ENCODE peak calls at places on chromosome 13, in eight cellular contexts. A is lower leg skin, Q is RWPE2, Z is kidney epithelial cell, I is fibroblast of the aortic adventitia, U is foreskin fibroblast, J is body of pancreas, W is IMR-90. D is an unnamed sample.

GRCh38 chr13:104204177-104204576 is 1138.0 kb upstream of the SLC10A2 start:
- DNase-seq in A (no peak), Q (no peak), Z (no peak), I (no peak), U (no peak), J (no peak), W (no peak), D (no peak)

GRCh38 chr13:54356209-54356608 is 1327.6 kb downstream of the OLFM4 start:
- DNase-seq in A (no peak), Q (no peak), Z (no peak), I (no peak), U (no peak), J (no peak), W (no peak), D (no peak)

GRCh38 chr13:98327326-98328314 is 150.6 kb upstream of the RNF113B start:
- DNase-seq in A (no peak), Q (no peak), Z (peak), I (peak), U (peak), J (no peak), W (peak), D (no peak)

GRCh38 chr13:42272776-42273175 is 824 bp downstream of the AKAP11 start:
- DNase-seq in A (no peak), Q (no peak), Z (no peak), I (peak), U (no peak), J (no peak), W (no peak), D (no peak)

GRCh38 chr13:43307921-43308433 is 284.6 kb downstream of the DNAJC15 start:
- DNase-seq in A (peak), Q (peak), Z (peak), I (peak), U (peak), J (peak), W (peak), D (no peak)

GRCh38 chr13:99983401-99984133 is 2.0 kb downstream of the ZIC2 start:
- DNase-seq in A (no peak), Q (no peak), Z (no peak), I (no peak), U (no peak), J (no peak), W (no peak), D (no peak)

GRCh38 chr13:93320942-93321341 is 94.3 kb downstream of the GPC6 start:
- DNase-seq in A (no peak), Q (no peak), Z (no peak), I (peak), U (peak), J (no peak), W (peak), D (no peak)

GRCh38 chr13:108155185-108156106 is 59.9 kb downstream of the LIG4 start:
- DNase-seq in A (no peak), Q (no peak), Z (no peak), I (peak), U (peak), J (peak), W (peak), D (no peak)

GRCh38 chr13:48892311-48892710 is 83.4 kb upstream of the FNDC3A start:
- DNase-seq in A (no peak), Q (no peak), Z (peak), I (peak), U (peak), J (no peak), W (peak), D (no peak)

GRCh38 chr13:75993823-75994222 is 357.7 kb downstream of the LMO7 start:
- DNase-seq in A (no peak), Q (no peak), Z (no peak), I (no peak), U (peak), J (no peak), W (peak), D (no peak)

GRCh38 chr13:68099616-68100015 is 869.5 kb upstream of the PCDH9 start:
- DNase-seq in A (no peak), Q (no peak), Z (peak), I (peak), U (no peak), J (no peak), W (peak), D (no peak)

GRCh38 chr13:44141213-44141724 is 232.4 kb upstream of the SERP2 start:
- DNase-seq in A (no peak), Q (no peak), Z (no peak), I (peak), U (no peak), J (no peak), W (no peak), D (no peak)

GRCh38 chr13:44471686-44472085 is 98.1 kb downstream of the SERP2 start:
- DNase-seq in A (no peak), Q (no peak), Z (no peak), I (peak), U (peak), J (no peak), W (peak), D (no peak)

GRCh38 chr13:49314344-49314882 is 66.7 kb downstream of the CDADC1 start:
- DNase-seq in A (no peak), Q (no peak), Z (no peak), I (no peak), U (no peak), J (no peak), W (peak), D (no peak)

GRCh38 chr13:98454389-98454881 is 122.5 kb downstream of the STK24 start:
- DNase-seq in A (no peak), Q (no peak), Z (no peak), I (peak), U (peak), J (no peak), W (peak), D (peak)

GRCh38 chr13:49670828-49671227 is 20.5 kb downstream of the EBPL start:
- DNase-seq in A (no peak), Q (no peak), Z (no peak), I (no peak), U (no peak), J (no peak), W (no peak), D (no peak)

GRCh38 chr13:51803018-51803417 is 945 bp downstream of the DHRS12 start:
- DNase-seq in A (no peak), Q (no peak), Z (no peak), I (no peak), U (no peak), J (no peak), W (no peak), D (no peak)

GRCh38 chr13:76646946-76647345 is 239.3 kb downstream of the KCTD12 start:
- DNase-seq in A (no peak), Q (no peak), Z (no peak), I (no peak), U (peak), J (no peak), W (peak), D (no peak)

GRCh38 chr13:40187324-40187795 is 479.1 kb downstream of the FOXO1 start:
- DNase-seq in A (no peak), Q (no peak), Z (no peak), I (no peak), U (no peak), J (no peak), W (no peak), D (no peak)

GRCh38 chr13:39599842-39600241 is 3.2 kb downstream of the LHFPL6 start:
- DNase-seq in A (no peak), Q (no peak), Z (no peak), I (peak), U (peak), J (no peak), W (peak), D (no peak)

GRCh38 chr13:98014766-98015165 is 61.3 kb downstream of the IPO5 start:
- DNase-seq in A (no peak), Q (no peak), Z (no peak), I (peak), U (peak), J (no peak), W (peak), D (no peak)

GRCh38 chr13:98368019-98368418 is 190.9 kb upstream of the RNF113B start:
- DNase-seq in A (no peak), Q (no peak), Z (peak), I (no peak), U (no peak), J (no peak), W (peak), D (no peak)

GRCh38 chr13:31807090-31807541 is 67.8 kb downstream of the RXFP2 start:
- DNase-seq in A (no peak), Q (no peak), Z (no peak), I (no peak), U (no peak), J (no peak), W (no peak), D (no peak)

GRCh38 chr13:48264052-48264451 is 31.0 kb downstream of the ITM2B start:
- DNase-seq in A (no peak), Q (no peak), Z (no peak), I (no peak), U (no peak), J (no peak), W (no peak), D (no peak)

GRCh38 chr13:105773241-105773640 is 762.2 kb downstream of the EFNB2 start:
- DNase-seq in A (no peak), Q (no peak), Z (no peak), I (no peak), U (no peak), J (no peak), W (no peak), D (no peak)

GRCh38 chr13:36858285-36858684 is 39.3 kb downstream of the RFXAP start:
- DNase-seq in A (no peak), Q (no peak), Z (no peak), I (peak), U (peak), J (no peak), W (peak), D (no peak)

GRCh38 chr13:100508996-100509395 is 79.6 kb downstream of the GGACT start:
- DNase-seq in A (no peak), Q (no peak), Z (no peak), I (no peak), U (no peak), J (no peak), W (no peak), D (no peak)

GRCh38 chr13:84686458-84686857 is 804.2 kb upstream of the SLITRK1 start:
- DNase-seq in A (no peak), Q (no peak), Z (no peak), I (no peak), U (no peak), J (no peak), W (no peak), D (no peak)

GRCh38 chr13:70347947-70348620 is 239.8 kb upstream of the KLHL1 start:
- DNase-seq in A (no peak), Q (no peak), Z (no peak), I (no peak), U (no peak), J (no peak), W (no peak), D (no peak)

GRCh38 chr13:83881031-83881727 is 1.1 kb downstream of the SLITRK1 start:
- DNase-seq in A (no peak), Q (no peak), Z (no peak), I (no peak), U (peak), J (no peak), W (no peak), D (no peak)

GRCh38 chr13:71590654-71591148 is 276.3 kb downstream of the DACH1 start:
- DNase-seq in A (no peak), Q (no peak), Z (no peak), I (no peak), U (no peak), J (no peak), W (no peak), D (no peak)

GRCh38 chr13:85406269-85406975 is 392.8 kb downstream of the SLITRK6 start:
- DNase-seq in A (no peak), Q (no peak), Z (no peak), I (no peak), U (no peak), J (no peak), W (no peak), D (no peak)

GRCh38 chr13:41060723-41061074 is 610 bp upstream of the WBP4 start:
- DNase-seq in A (peak), Q (peak), Z (no peak), I (no peak), U (peak), J (peak), W (no peak), D (peak)

DNA sequence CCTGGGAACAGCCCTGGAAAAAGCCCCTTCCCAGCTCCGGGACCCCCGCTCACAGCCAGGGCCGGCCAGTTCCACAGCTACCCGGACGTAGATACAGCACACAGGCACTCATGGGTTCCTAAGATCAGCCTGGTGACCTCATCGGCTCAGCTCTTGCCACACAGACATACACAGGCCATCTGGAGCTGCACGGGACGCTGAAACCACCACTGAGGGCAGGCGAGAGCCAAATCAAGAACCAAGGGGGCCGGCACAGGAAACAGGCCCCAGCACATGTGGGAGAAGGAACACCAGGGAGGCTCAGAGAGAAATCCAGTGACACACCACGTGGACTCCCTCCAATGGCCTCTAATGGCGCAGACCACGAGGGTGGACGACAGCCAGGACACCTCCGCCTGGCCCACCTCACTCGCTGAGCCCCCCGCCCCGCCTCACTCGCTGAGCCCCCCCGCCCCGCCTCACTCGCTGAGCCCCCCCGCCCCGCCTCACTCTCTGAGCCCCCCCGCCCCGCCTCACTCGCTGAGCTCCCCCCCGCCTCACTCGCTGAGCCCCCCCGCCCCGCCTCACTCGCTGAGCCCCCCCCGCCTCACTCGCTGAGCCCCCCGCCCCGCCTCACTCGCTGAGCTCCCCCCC is 69.7 kb upstream of the C13orf46 start:
- DNase-seq in A (peak), Q (no peak), Z (no peak), I (peak), U (peak), J (no peak), W (peak), D (no peak)
- TF ChIP-seq CTCF in A (no peak), Q (no peak), Z (no peak), I (peak), U (peak), J (peak), W (peak), D (no peak)

GRCh38 chr13:78404961-78405360 is 198.4 kb downstream of the POU4F1 start:
- DNase-seq in A (no peak), Q (no peak), Z (no peak), I (no peak), U (no peak), J (no peak), W (no peak), D (no peak)

GRCh38 chr13:78413887-78414553 is 189.3 kb downstream of the POU4F1 start:
- DNase-seq in A (no peak), Q (no peak), Z (no peak), I (no peak), U (no peak), J (no peak), W (no peak), D (no peak)

GRCh38 chr13:78410164-78410563 is 193.2 kb downstream of the POU4F1 start:
- DNase-seq in A (no peak), Q (no peak), Z (no peak), I (no peak), U (no peak), J (no peak), W (no peak), D (no peak)

GRCh38 chr13:78410847-78411246 is 192.5 kb downstream of the POU4F1 start:
- DNase-seq in A (no peak), Q (no peak), Z (no peak), I (no peak), U (no peak), J (no peak), W (no peak), D (no peak)

GRCh38 chr13:78409172-78409571 is 194.2 kb downstream of the POU4F1 start:
- DNase-seq in A (no peak), Q (no peak), Z (no peak), I (no peak), U (no peak), J (no peak), W (no peak), D (no peak)
- TF ChIP-seq CTCF in A (no peak), Q (no peak), Z (no peak), I (no peak), U (no peak), J (no peak), W (no peak), D (no peak)

GRCh38 chr13:95697052-95697680 is 20.2 kb downstream of the DNAJC3 start:
- DNase-seq in A (no peak), Q (no peak), Z (no peak), I (no peak), U (no peak), J (no peak), W (no peak), D (no peak)

DNA sequence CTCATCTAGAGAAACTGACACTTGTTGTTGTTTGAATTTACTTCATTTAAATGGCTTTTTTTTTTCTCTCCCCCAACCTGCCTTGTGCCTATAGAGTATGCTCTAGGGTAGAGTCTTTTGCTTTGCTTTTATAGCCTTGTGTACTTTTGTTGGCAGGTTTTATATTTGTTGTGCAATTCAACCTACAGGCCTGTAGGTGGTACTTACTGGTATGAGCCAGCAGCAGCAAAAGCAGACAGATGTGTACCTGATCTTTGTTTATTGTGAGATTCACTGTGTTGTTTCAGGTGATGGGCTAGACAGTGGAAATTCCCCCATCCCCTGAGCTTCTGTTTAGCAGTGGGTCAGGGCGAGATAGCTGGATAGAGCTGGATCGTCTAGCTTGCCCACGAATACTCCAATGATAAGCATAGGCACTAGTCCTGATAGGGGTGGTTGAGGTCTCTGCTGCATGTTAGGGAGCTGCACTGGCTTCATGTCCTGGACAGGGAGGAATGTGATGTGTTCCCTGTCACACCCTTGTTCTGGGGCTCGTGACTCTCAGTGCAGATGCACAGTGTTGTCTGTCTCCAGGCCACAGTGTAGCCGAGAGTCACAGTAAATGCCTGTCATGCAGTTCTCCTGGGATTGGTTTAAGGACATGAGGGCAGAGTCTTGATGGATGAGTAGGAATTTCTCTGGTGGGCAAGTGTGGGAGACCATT is 21.3 kb downstream of the DNAJC3 start:
- DNase-seq in A (no peak), Q (no peak), Z (no peak), I (no peak), U (peak), J (no peak), W (peak), D (no peak)
- TF ChIP-seq CTCF in A (no peak), Q (no peak), Z (peak), I (peak), U (peak), J (peak), W (peak), D (peak)

GRCh38 chr13:112397108-112397507 is 21.0 kb downstream of the SPACA7 start:
- DNase-seq in A (peak), Q (no peak), Z (no peak), I (no peak), U (no peak), J (no peak), W (no peak), D (no peak)

GRCh38 chr13:112391747-112392146 is 15.6 kb downstream of the SPACA7 start:
- DNase-seq in A (no peak), Q (no peak), Z (no peak), I (no peak), U (no peak), J (no peak), W (no peak), D (no peak)

GRCh38 chr13:112392719-112393118 is 16.6 kb downstream of the SPACA7 start:
- DNase-seq in A (no peak), Q (no peak), Z (no peak), I (no peak), U (no peak), J (no peak), W (no peak), D (no peak)
- TF ChIP-seq CTCF in A (no peak), Q (no peak), Z (no peak), I (no peak), U (no peak), J (no peak), W (no peak), D (peak)

DNA sequence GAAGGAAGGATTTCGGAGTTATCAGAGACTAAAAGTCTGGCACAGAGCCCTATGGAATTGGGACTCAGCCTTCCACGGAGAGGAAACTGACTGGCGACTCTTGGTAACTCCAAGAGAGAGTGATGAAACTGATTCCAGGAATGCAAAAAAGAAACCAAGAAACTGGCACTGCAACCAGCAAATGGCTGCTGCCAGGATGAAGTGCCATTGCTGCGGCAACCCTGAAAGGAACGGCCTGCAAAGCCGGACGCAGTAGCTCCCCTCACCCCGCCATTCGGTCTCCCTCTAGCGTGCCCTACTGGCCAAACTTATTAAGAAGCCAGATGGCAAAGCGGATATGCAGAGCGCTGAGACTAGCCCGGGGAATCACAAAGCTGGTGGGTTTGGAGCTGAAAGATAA is 236.0 kb downstream of the PCDH9 start:
- DNase-seq in A (peak), Q (peak), Z (peak), I (peak), U (peak), J (peak), W (peak), D (no peak)
- TF ChIP-seq CTCF in A (no peak), Q (peak), Z (peak), I (peak), U (peak), J (peak), W (peak), D (peak)

DNA sequence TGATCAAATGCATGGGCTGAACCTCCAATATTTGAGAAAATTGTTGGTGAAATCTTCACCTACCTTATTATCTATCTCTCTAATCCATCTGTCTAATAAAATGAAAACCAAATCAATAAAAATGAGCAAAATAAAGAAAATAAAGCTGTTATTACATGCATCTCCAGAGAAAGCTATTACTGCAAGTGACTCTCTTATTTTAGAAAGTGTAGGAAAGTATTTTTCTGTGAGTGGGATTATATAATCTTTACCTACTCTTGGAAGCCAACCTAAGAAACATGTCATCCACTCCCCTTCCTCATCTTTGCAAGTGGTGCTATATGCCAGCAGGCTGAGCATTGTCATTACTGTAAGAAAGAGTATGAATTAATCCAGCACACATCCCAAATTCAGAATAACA is 191.5 kb upstream of the RFC3 start:
- DNase-seq in A (no peak), Q (no peak), Z (no peak), I (no peak), U (no peak), J (no peak), W (no peak), D (no peak)
- TF ChIP-seq CTCF in A (no peak), Q (no peak), Z (no peak), I (no peak), U (no peak), J (no peak), W (no peak), D (no peak)

DNA sequence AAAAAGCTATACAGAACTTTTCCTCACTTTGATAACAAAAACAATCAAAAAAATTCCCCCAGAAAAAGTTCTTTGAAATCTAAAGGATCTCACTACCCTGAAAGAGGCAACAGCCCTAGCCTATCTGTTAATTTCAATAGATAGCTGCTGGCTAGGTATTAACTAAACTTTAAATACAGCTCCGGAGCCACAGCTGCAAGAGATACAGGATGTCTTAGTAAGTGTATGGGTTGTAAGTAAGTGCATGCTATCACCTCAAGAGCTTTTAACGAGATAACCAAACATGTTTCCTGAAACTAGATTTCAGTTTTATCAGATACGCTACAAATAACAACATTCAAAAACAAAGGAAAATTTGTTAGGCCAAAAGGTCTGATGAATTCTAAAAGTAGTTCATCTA is 148.4 kb downstream of the KLF12 start:
- DNase-seq in A (no peak), Q (no peak), Z (no peak), I (no peak), U (no peak), J (no peak), W (no peak), D (no peak)
- TF ChIP-seq CTCF in A (no peak), Q (no peak), Z (no peak), I (no peak), U (no peak), J (no peak), W (no peak), D (no peak)